ENCODE peak calls at places on chromosomes 16 and 17, in four cellular contexts. P is left ventricle myocardium inferior, V is right lobe of liver, C is mammary epithelial cell. M is an unnamed sample. For H3K4me1, the result is how much of the 10 kb centered on the place peaks cover.

GRCh38 chr17:42720996-42721583 is 23.8 kb downstream of the EZH1 start:
- DNase-seq in P (no peak), V (no peak), C (peak), M (no peak)

GRCh38 chr17:27155866-27156265 is 138.0 kb upstream of the WSB1 start:
- DNase-seq in P (peak), V (peak), C (no peak), M (peak)

GRCh38 chr17:74451557-74451956 is 14.9 kb upstream of the CD300A start:
- DNase-seq in P (no peak), V (no peak), C (no peak), M (no peak)

GRCh38 chr16:54055864-54056263 is 230.7 kb downstream of the IRX3 start:
- DNase-seq in P (no peak), V (no peak), C (peak), M (no peak)

GRCh38 chr16:1450218-1450617 is 5.9 kb upstream of the CCDC154 start:
- DNase-seq in P (no peak), V (no peak), C (no peak), M (no peak)

GRCh38 chr17:68277807-68278206 is 13.1 kb downstream of the SLC16A6 start:
- DNase-seq in P (no peak), V (no peak), C (no peak), M (no peak)

GRCh38 chr17:50550661-50551432 is 3.9 kb downstream of the SPATA20 start:
- DNase-seq in P (peak), V (peak), C (no peak), M (peak)

GRCh38 chr17:67246648-67247415 is 1.8 kb upstream of the HELZ start:
- DNase-seq in P (no peak), V (peak), C (peak), M (peak)

GRCh38 chr17:9401434-9401833 is 174.2 kb downstream of the STX8 start:
- DNase-seq in P (no peak), V (no peak), C (peak), M (no peak)

GRCh38 chr16:56931253-56931768 is 631 bp upstream of the HERPUD1 start:
- DNase-seq in P (no peak), V (no peak), C (no peak), M (no peak)

GRCh38 chr17:261640-262039 is 80.2 kb upstream of the DOC2B start:
- DNase-seq in P (no peak), V (peak), C (no peak), M (no peak)

GRCh38 chr17:67016039-67016762 is 28.2 kb upstream of the CACNG1 start:
- DNase-seq in P (no peak), V (no peak), C (no peak), M (no peak)

GRCh38 chr16:80191928-80192327 is 348.9 kb upstream of the DYNLRB2 start:
- DNase-seq in P (no peak), V (no peak), C (no peak), M (no peak)

GRCh38 chr16:54734156-54734555 is 196.5 kb upstream of the IRX5 start:
- DNase-seq in P (no peak), V (no peak), C (peak), M (no peak)

GRCh38 chr16:85286066-85286712 is 173.9 kb upstream of the CIBAR2 start:
- DNase-seq in P (peak), V (peak), C (peak), M (no peak)

GRCh38 chr17:30995347-30995746 is 24.5 kb downstream of the RNF135 start:
- DNase-seq in P (no peak), V (no peak), C (no peak), M (no peak)

GRCh38 chr17:18250259-18250658 is 8.3 kb downstream of the FLII start:
- DNase-seq in P (no peak), V (no peak), C (peak), M (peak)

GRCh38 chr17:21502301-21502700 is 126.1 kb downstream of the KCNJ12 start:
- DNase-seq in P (no peak), V (no peak), C (no peak), M (no peak)

GRCh38 chr16:11022002-11022401 is 77.6 kb downstream of the CLEC16A start:
- DNase-seq in P (no peak), V (no peak), C (no peak), M (no peak)

GRCh38 chr17:11980813-11981212 is 16.5 kb downstream of the ZNF18 start:
- DNase-seq in P (no peak), V (no peak), C (no peak), M (no peak)

GRCh38 chr17:63707151-63707550 is 7.2 kb upstream of the LIMD2 start:
- DNase-seq in P (no peak), V (no peak), C (no peak), M (no peak)

GRCh38 chr17:1371893-1372590 is 28.0 kb downstream of the YWHAE start:
- DNase-seq in P (no peak), V (no peak), C (no peak), M (peak)

GRCh38 chr16:49937886-49938285 is 82.0 kb upstream of the ZNF423 start:
- DNase-seq in P (no peak), V (no peak), C (no peak), M (no peak)

DNA sequence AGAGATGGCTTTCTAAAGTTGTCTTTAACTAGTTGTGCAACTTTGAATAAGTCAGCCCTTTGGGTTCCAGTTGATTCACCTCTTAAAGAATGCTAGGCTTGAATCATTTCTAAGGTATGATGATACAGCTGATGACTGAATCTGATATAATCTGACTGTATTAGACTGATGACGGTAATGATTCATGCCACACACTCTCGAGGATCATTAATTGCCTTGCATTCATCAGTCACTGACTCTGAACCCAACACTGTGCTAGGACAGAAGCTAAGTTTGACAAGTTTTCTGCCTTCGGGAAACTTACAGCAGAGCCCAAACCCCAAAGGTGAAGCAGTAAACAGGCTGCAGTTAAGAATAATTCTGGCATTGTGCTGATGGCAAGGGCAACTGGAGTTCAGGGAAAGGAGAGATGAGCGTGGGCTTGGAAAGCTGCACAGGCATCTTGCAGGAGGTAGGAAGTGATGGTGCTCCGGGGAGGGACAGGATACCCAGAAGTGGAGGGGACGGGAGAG is 25.8 kb downstream of the ASIC2 start:
- DNase-seq in P (no peak), V (no peak), C (peak), M (no peak)
- H3K27ac ChIP-seq in P (no peak), V (no peak), C (peak), M (no peak)

DNA sequence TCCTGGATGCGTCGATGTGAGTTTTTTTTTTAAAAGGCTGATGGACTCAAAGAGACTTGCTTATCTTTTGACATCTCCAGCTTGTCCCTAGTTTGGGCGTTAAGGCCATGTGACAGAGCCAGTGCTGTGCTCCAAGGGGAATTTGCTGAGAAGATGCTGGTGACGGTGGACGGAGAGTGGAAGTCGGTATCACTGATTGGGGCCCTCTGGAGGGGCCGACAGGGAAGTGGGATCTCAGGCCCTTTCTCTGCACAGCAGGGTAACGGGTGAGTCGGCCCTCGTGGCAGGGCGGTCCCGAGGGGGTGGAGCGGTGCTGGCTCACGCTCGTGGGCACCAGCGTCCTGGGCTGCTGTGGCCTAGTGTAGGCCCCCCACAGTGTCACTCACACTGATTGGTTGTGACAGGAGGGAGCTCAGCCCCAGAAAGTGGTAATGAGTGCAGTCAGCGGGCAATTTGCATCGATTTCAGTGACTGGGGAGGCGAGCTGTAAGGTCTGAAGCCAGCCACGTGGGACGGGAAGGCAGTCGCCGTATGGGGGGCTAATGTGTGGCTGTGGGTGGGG is 91.3 kb downstream of the TBC1D16 start:
- DNase-seq in P (peak), V (peak), C (no peak), M (peak)
- H3K4me1 ChIP-seq in P (under half), V (under half), C (under half), M (under half)

GRCh38 chr16:28924399-28924761 is 658 bp downstream of the RABEP2 start:
- DNase-seq in P (no peak), V (no peak), C (no peak), M (no peak)
- TF ChIP-seq CTCF in P (no peak), V (no peak), C (peak), M (no peak)

DNA sequence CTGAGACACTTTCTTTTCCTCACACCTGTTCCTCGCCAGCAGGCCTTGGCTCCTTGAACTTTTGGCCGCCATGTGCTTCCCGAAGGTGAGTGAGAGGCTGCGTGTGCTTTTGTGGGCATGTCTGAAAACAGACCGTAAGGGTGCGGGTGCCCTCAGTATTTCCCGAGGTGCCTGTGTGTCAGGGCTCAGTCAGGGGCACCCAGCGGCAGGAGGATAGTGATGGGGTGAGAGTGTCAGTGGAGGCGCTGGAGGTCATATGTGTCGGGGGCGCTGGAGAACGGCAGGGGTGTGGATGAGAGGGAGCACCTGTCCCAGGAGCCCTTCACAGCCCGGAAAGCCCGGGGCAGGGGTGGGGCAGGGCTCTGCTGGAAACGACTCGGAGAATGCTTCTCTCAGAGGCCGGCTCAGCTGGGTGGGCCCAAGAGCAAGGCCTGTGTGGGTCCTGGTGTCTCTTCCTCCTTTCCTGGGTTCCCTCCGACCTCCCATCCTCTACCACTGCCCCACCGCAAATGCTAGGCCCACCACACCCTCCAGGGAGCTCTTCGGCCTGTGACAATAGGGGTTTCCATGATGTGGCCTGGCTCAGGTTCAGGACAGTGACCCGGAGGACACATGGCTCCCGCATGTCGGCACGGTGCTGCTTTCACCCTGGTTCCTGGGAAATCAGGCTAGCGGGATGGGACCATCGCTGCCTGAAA is 451 bp downstream of the IL32 start:
- DNase-seq in P (no peak), V (no peak), C (no peak), M (peak)
- H3K27ac ChIP-seq in P (peak), V (peak), C (peak), M (peak)

GRCh38 chr17:76562734-76563148 is 22.9 kb downstream of the PRCD start:
- DNase-seq in P (no peak), V (no peak), C (peak), M (no peak)

GRCh38 chr17:76560877-76561221 is 21.0 kb downstream of the PRCD start:
- DNase-seq in P (no peak), V (no peak), C (no peak), M (no peak)

GRCh38 chr17:76560036-76560876 is 20.4 kb downstream of the PRCD start:
- DNase-seq in P (no peak), V (no peak), C (no peak), M (no peak)

GRCh38 chr17:76561799-76562268 is 22.0 kb downstream of the PRCD start:
- DNase-seq in P (no peak), V (no peak), C (no peak), M (no peak)

DNA sequence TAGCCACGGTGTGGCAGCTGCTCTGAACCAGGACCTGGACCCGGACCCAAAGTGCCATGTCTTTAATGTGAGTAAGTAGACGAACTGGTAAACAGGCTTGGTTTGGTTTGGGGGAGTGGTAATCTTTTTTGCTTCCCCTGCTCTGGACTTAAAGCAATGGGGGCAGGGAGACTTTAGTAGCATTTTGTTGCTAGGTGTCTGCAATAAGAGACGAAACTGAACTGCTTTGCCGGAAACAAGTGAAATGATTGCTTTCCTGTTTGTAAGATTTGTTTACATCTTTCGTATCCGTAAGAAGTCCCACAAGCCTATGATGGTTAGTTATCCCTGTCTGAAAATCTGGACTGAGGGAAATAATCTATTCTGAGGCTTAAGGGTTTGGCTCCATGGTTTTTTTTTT is 21.5 kb downstream of the PRCD start:
- DNase-seq in P (no peak), V (no peak), C (no peak), M (no peak)
- H3K4me1 ChIP-seq in P (half or more), V (under half), C (under half), M (under half)

DNA sequence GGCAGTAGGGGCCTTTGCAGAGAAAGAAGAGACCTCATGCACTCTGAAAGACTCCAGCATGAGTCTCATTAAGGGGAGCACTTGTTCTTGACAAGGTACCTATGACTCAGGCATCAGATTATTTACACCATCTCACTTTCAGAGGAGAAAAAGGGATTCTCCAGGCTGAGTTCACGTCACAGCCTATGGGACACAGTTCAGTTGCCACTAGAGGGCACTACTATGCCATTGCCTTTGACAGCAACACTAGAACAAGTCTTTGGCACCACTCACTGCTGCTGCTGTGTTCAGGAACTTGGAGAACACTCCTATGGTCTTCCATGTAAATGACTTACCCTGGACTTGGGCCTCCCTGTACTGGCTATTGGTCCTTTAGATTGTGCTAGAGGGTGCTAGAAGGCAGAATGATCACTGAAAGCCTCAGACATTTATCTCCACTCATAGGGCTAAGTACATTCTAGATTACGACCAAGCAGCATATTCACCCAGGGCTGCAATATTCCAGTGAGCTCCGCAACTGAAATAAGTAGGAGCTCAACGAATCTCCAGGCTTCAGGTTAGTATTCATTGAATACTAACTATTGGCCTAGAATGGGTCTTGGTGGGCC is 225.1 kb upstream of the CA10 start:
- DNase-seq in P (no peak), V (peak), C (peak), M (no peak)
- TF ChIP-seq CTCF in P (peak), V (peak), C (peak), M (peak)

GRCh38 chr17:45319239-45319703 is 2.5 kb upstream of the MAP3K14 start:
- DNase-seq in P (no peak), V (no peak), C (peak), M (no peak)

GRCh38 chr17:45320931-45321461 is 4.2 kb upstream of the MAP3K14 start:
- DNase-seq in P (no peak), V (no peak), C (peak), M (peak)

GRCh38 chr17:45320349-45320930 is 3.6 kb upstream of the MAP3K14 start:
- DNase-seq in P (no peak), V (no peak), C (peak), M (peak)

GRCh38 chr17:45324336-45324735 is 7.5 kb upstream of the MAP3K14 start:
- DNase-seq in P (no peak), V (no peak), C (no peak), M (peak)

GRCh38 chr17:45322168-45322567 is 5.3 kb upstream of the MAP3K14 start:
- DNase-seq in P (no peak), V (no peak), C (no peak), M (no peak)
- H3K27ac ChIP-seq in P (no peak), V (no peak), C (no peak), M (no peak)